ENCODE peak calls at places on chromosomes 16 and 17, in eight cellular contexts. I is tibial nerve; X is K562; R is A549; Q is thoracic aorta; Y is Panc1; F is tibial artery; C is naive thymus-derived CD4-positive, alpha-beta T cell. P is an unnamed sample.

GRCh38 chr16:46789499-46790414 is 41.2 kb downstream of the C16orf87 start:
- DNase-seq in I (peak), X (peak), R (peak), Q (peak), Y (no peak), F (peak), C (peak), P (peak)

GRCh38 chr17:48103379-48103715 is 2.1 kb upstream of the CBX1 start:
- DNase-seq in I (no peak), X (no peak), R (no peak), Q (no peak), Y (no peak), F (no peak), C (no peak), P (no peak)

GRCh38 chr16:69077251-69077650 is 28.2 kb upstream of the HAS3 start:
- DNase-seq in I (no peak), X (no peak), R (peak), Q (no peak), Y (peak), F (no peak), C (no peak), P (no peak)

GRCh38 chr17:6429266-6429665 is 5.7 kb downstream of the AIPL1 start:
- DNase-seq in I (no peak), X (no peak), R (no peak), Q (no peak), Y (no peak), F (no peak), C (no peak), P (no peak)

GRCh38 chr17:19306160-19307111 is 56.1 kb downstream of the B9D1 start:
- DNase-seq in I (no peak), X (peak), R (no peak), Q (no peak), Y (no peak), F (no peak), C (peak), P (no peak)

GRCh38 chr17:19904924-19905323 is 37.2 kb upstream of the ULK2 start:
- DNase-seq in I (peak), X (no peak), R (no peak), Q (no peak), Y (no peak), F (peak), C (no peak), P (peak)

GRCh38 chr17:73156887-73157870 is 7.6 kb upstream of the SSTR2 start:
- DNase-seq in I (no peak), X (no peak), R (no peak), Q (no peak), Y (no peak), F (no peak), C (no peak), P (no peak)

GRCh38 chr17:5238333-5238732 is 3.7 kb upstream of the SCIMP start:
- DNase-seq in I (no peak), X (no peak), R (no peak), Q (no peak), Y (no peak), F (no peak), C (no peak), P (no peak)

GRCh38 chr17:41406205-41406604 is 8.8 kb upstream of the KRT31 start:
- DNase-seq in I (no peak), X (no peak), R (peak), Q (no peak), Y (no peak), F (no peak), C (no peak), P (no peak)

GRCh38 chr17:47869114-47869513 is 18.2 kb upstream of the SP6 start:
- DNase-seq in I (no peak), X (peak), R (no peak), Q (no peak), Y (no peak), F (no peak), C (no peak), P (no peak)

GRCh38 chr17:41486809-41487530 is 2.7 kb downstream of the KRT36 start:
- DNase-seq in I (no peak), X (peak), R (peak), Q (no peak), Y (no peak), F (no peak), C (no peak), P (no peak)

GRCh38 chr16:2003231-2003826 is 6.3 kb downstream of the ZNF598 start:
- DNase-seq in I (no peak), X (no peak), R (no peak), Q (no peak), Y (no peak), F (no peak), C (no peak), P (no peak)

GRCh38 chr16:90078594-90078895 is 1.4 kb upstream of the PRDM7 start:
- DNase-seq in I (no peak), X (no peak), R (no peak), Q (no peak), Y (no peak), F (no peak), C (no peak), P (no peak)

GRCh38 chr17:50842506-50843149 is 7.2 kb downstream of the WFIKKN2 start:
- DNase-seq in I (no peak), X (no peak), R (no peak), Q (no peak), Y (no peak), F (no peak), C (no peak), P (no peak)

GRCh38 chr16:88589441-88589840 is 19.2 kb downstream of the ZC3H18 start:
- DNase-seq in I (no peak), X (no peak), R (no peak), Q (no peak), Y (no peak), F (no peak), C (no peak), P (no peak)

GRCh38 chr17:77353684-77354419 is 213.1 kb downstream of the SEC14L1 start:
- DNase-seq in I (peak), X (no peak), R (no peak), Q (no peak), Y (no peak), F (no peak), C (no peak), P (no peak)

GRCh38 chr16:72198021-72198420 is 26.1 kb upstream of the PMFBP1 start:
- DNase-seq in I (peak), X (no peak), R (no peak), Q (no peak), Y (no peak), F (peak), C (no peak), P (no peak)

DNA sequence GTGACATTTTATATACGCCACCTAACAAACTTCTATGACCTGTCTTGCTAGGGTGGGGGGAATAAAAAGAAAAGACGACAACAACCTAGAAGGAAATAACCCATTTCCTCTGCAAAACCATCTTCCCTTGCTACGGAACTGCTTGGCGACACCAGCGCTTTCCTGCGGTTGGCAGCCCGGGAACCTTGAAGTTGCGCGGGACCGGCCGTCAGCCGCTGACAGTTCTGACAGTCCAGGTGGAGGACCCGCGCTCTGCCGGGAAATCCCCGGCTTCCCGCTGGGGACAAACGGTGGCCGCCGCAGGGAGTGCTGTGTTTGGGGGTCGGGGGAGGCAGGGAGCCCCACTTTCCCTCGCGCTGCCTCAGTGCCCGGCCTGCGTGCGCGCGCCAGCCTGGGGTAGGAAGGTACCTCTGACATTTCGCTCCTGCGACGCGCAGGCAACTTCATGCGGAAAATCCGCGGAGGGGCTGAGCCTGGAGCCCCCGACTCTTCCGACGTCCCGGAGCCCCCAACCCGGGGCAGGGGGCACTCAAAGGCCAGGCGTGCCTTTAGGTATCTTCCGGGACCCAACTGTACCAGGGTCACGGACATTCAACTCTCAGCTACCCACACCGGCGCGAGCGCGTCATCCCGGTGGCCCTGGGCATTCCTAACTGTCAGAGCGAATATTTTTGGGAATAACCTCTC is 516 bp downstream of the SLC16A6 start:
- DNase-seq in I (no peak), X (no peak), R (no peak), Q (no peak), Y (no peak), F (no peak), C (peak), P (no peak)
- H3K27ac ChIP-seq in I (peak), X (peak), R (no peak), Q (no peak), Y (no peak), F (no peak), C (peak), P (no peak)

DNA sequence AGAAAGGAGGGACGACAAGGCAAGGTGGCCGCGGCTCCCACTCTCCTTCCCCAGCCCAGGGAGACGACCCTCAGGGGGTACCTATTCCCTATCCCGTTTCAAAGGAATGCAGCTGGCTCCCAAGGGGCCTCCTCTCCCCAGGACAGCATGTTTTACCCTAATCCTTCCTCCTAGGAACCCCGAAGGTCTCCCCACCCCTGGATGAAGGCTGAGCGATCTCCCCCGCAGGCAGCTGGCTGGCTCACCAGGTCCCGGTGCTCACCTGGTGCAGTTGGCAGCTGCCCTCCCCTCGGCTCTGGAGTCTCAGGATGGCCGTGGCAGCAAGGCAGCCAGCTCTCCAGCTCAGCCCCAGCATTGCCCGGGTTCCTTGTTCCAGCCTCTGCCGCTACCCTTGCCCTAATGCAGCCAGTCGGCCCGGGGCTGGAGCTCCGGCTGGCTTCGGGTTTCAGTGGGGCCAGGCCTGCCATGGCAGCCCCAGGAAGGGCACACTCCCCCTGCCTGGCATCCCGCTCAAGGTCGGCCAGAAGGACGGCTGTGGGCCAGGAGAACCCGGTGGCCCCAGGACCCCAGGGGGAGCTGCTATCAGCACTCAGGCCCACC is 4.6 kb downstream of the CLUH start:
- DNase-seq in I (no peak), X (no peak), R (no peak), Q (no peak), Y (no peak), F (no peak), C (no peak), P (no peak)
- H3K27ac ChIP-seq in I (peak), X (no peak), R (no peak), Q (no peak), Y (no peak), F (peak), C (no peak), P (peak)

DNA sequence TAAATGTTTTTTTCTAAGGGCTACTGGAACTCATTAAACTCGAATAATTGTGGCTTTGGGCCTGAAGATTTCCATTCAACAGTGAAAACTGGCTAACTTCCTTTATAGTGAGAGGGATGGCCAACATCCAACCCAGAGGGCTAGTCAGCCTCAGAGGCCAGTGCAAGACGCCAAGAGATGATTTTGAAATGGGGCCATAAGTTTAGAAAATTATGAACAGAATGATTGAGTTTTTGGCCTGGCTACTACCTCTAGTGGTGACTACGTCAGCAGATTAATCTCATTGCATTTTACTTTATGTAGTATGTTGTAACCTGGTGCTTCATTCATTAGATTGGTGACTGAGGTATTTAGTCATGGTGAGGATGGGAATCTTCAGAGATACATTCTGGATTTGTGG is 28.4 kb downstream of the HAPSTR1 start:
- DNase-seq in I (no peak), X (no peak), R (peak), Q (no peak), Y (no peak), F (no peak), C (no peak), P (peak)
- H3K27ac ChIP-seq in I (no peak), X (no peak), R (no peak), Q (no peak), Y (no peak), F (no peak), C (no peak), P (peak)

DNA sequence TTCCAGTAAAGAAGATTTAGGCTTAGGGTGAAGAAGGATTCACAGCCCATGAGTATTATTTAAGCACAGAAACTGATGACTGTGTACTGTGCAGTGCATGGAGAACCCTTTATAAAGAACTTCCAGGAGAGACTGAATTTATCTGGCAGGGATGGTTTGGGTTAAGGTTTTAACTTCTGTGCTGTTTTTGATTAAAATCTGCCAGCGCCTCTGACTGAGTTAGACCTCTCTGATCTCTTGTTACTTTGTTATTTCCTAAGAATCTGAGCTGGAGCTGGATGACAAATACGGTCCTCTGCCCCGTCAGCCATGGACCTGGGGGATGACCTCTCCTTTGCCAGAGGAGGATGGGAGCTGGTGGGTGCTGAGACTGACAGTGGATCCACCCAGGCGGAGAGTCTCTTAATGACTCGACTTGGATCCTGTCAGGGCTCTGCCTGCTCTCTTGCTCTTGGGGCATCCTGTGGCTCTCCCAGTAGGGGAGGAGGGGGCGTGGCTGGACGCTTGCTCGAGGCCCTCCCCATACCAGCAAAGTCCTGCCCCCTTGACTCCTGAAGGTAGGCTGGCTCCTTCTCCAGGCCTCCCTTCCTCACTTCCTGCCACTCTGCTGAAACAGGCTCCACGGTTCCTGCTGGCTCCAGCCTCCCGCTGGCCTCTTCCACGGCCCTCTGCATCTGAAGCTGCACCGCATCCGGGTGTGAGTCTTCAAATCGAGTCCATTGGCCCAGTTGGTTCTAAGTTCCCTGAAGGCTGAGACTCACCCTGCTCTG is 24.8 kb upstream of the MAP3K14 start:
- DNase-seq in I (peak), X (peak), R (peak), Q (no peak), Y (no peak), F (peak), C (no peak), P (peak)
- H3K27ac ChIP-seq in I (no peak), X (no peak), R (peak), Q (no peak), Y (peak), F (no peak), C (no peak), P (no peak)

DNA sequence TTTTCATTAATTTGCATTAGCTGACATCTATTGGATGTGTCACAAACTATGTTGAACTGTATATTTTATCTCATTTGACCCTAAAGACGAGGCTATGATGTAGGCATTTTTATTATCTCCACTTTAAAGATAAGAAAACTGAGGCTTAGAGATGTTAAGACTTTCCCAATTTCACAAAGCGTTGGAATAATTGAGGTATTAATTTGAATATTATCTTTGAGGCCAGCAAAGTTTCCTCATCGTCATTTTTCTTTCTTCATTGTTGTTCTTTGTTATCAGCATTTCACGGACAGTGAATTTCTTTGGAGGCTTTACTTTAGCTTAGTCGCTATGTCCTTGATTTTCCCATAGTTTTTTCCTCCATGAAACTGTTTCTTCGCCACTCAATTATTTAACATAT is 227.5 kb upstream of the MYOCD start:
- DNase-seq in I (no peak), X (no peak), R (no peak), Q (no peak), Y (no peak), F (no peak), C (no peak), P (no peak)
- H3K27ac ChIP-seq in I (no peak), X (no peak), R (no peak), Q (no peak), Y (no peak), F (no peak), C (no peak), P (no peak)

DNA sequence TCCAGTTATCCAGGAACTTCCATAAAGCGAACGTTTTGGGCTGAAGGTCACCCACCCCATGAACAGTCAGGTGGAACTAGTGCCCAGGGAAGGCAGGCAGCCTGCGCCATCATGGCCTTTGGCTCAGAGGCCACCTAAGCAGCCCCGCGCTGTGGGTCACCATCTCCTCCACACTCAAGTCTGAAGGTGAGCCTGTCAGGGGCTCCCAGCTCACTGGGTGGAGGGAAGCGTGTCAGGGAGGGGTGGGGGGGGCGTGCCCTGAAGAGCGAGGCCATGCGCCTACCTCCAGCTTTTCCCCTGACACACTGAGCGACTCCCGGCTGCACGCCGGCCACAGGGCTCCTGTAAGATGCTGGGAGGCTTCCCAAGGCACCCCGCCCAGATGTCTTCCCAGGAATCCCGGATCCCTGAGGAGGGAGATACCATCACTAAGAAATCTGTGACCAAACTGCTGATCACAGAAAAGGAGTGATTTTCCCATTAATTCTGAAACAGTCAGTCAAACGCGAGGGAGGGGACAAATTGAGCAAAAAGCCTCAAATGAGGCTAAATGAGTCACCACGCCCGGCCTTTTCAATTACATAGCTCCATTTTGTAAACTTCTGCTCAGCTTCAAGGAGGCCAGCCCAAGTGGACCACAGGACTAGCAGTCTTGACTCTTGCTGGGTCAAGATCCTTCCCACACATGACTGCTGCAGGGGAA is 26.5 kb upstream of the SLC25A19 start:
- DNase-seq in I (no peak), X (no peak), R (no peak), Q (no peak), Y (no peak), F (no peak), C (no peak), P (no peak)
- H3K27ac ChIP-seq in I (peak), X (no peak), R (no peak), Q (no peak), Y (no peak), F (no peak), C (no peak), P (no peak)

GRCh38 chr16:339680-340079 is 12.8 kb downstream of the AXIN1 start:
- DNase-seq in I (no peak), X (no peak), R (no peak), Q (no peak), Y (no peak), F (no peak), C (peak), P (no peak)
- H3K27ac ChIP-seq in I (no peak), X (peak), R (no peak), Q (no peak), Y (no peak), F (no peak), C (no peak), P (no peak)

P was measured in ascending aorta.